ENCODE peak calls at places on chromosomes 1 and 21, in eight cellular contexts. K is CD8-positive, alpha-beta T cell; M is astrocyte; L is uterus; Z is Peyer's patch; S is RWPE2; N is psoas muscle; U is ovary. E is an unnamed sample.

GRCh38 chr1:21963477-21964217 is 13.2 kb upstream of the CELA3B start:
- DNase-seq in K (peak; percentile 72), M (peak; percentile 16), L (peak; percentile 83), Z (peak; percentile 91), S (no peak), N (peak; percentile 76), U (peak; percentile 80), E (peak; percentile 84)

GRCh38 chr1:247387096-247387495 is 28.9 kb upstream of the NLRP3 start:
- DNase-seq in K (no peak), M (no peak), L (no peak), Z (no peak), S (no peak), N (no peak), U (no peak), E (no peak)

GRCh38 chr1:27575861-27576331 is 28.0 kb downstream of the AHDC1 start:
- DNase-seq in K (no peak), M (no peak), L (peak; percentile 81), Z (peak; percentile 68), S (no peak), N (peak; percentile 86), U (peak; percentile 78), E (peak; percentile 84)

GRCh38 chr1:218123968-218124367 is 161.1 kb upstream of the RRP15 start:
- DNase-seq in K (no peak), M (no peak), L (no peak), Z (no peak), S (no peak), N (no peak), U (no peak), E (no peak)

GRCh38 chr1:157132111-157132510 is 6.1 kb downstream of the ETV3 start:
- DNase-seq in K (no peak), M (no peak), L (no peak), Z (no peak), S (no peak), N (no peak), U (no peak), E (no peak)

GRCh38 chr1:229116114-229116513 is 154.8 kb upstream of the RAB4A start:
- DNase-seq in K (no peak), M (no peak), L (peak; percentile 72), Z (no peak), S (no peak), N (no peak), U (peak; percentile 48), E (no peak)

GRCh38 chr1:94819945-94820746 is at the start of gene SLC44A3:
- DNase-seq in K (no peak), M (peak; percentile 51), L (peak; percentile 43), Z (peak; percentile 84), S (no peak), N (peak; percentile 48), U (peak; percentile 36), E (peak; percentile 72)

GRCh38 chr1:48472747-48473146 is 743 bp upstream of the SPATA6 start:
- DNase-seq in K (no peak), M (no peak), L (no peak), Z (no peak), S (no peak), N (no peak), U (no peak), E (no peak)

GRCh38 chr1:179786815-179787736 is 44.0 kb downstream of the FAM163A start:
- DNase-seq in K (no peak), M (no peak), L (no peak), Z (no peak), S (no peak), N (no peak), U (no peak), E (no peak)

GRCh38 chr1:43479414-43479813 is 25.7 kb upstream of the HYI start:
- DNase-seq in K (no peak), M (no peak), L (no peak), Z (no peak), S (no peak), N (no peak), U (no peak), E (no peak)

GRCh38 chr1:70041317-70042045 is 163.9 kb downstream of the LRRC40 start:
- DNase-seq in K (no peak), M (no peak), L (no peak), Z (no peak), S (no peak), N (no peak), U (no peak), E (no peak)

GRCh38 chr1:51627672-51628071 is 10.8 kb downstream of the OSBPL9 start:
- DNase-seq in K (no peak), M (peak; percentile 23), L (no peak), Z (no peak), S (no peak), N (no peak), U (no peak), E (no peak)

GRCh38 chr1:15948600-15949452 is 27.1 kb downstream of the ZBTB17 start:
- DNase-seq in K (no peak), M (peak; percentile 98), L (peak; percentile 85), Z (no peak), S (no peak), N (peak; percentile 82), U (peak; percentile 91), E (peak; percentile 79)

GRCh38 chr1:226816585-226816984 is 53.8 kb upstream of the PSEN2 start:
- DNase-seq in K (no peak), M (peak; percentile 95), L (no peak), Z (no peak), S (no peak), N (no peak), U (no peak), E (no peak)

GRCh38 chr1:115880981-115881672 is 40.2 kb upstream of the NHLH2 start:
- DNase-seq in K (no peak), M (no peak), L (no peak), Z (no peak), S (no peak), N (no peak), U (no peak), E (no peak)

GRCh38 chr1:229509576-229509975 is 1.4 kb upstream of the NUP133 start:
- DNase-seq in K (no peak), M (peak; percentile 61), L (no peak), Z (no peak), S (no peak), N (no peak), U (no peak), E (no peak)

GRCh38 chr1:116671835-116672234 is 4.3 kb upstream of the IGSF3 start:
- DNase-seq in K (no peak), M (peak; percentile 44), L (no peak), Z (no peak), S (no peak), N (no peak), U (no peak), E (no peak)

GRCh38 chr1:32470991-32471694 is 6.3 kb downstream of the ZBTB8B start:
- DNase-seq in K (no peak), M (no peak), L (no peak), Z (no peak), S (no peak), N (no peak), U (no peak), E (no peak)

GRCh38 chr1:209422281-209422680 is 161.2 kb upstream of the CAMK1G start:
- DNase-seq in K (no peak), M (no peak), L (no peak), Z (no peak), S (no peak), N (no peak), U (no peak), E (no peak)

GRCh38 chr1:17251699-17252376 is 2.9 kb downstream of the PADI3 start:
- DNase-seq in K (no peak), M (peak; percentile 47), L (no peak), Z (no peak), S (no peak), N (no peak), U (no peak), E (no peak)

GRCh38 chr1:184028854-184029623 is 8.5 kb downstream of the COLGALT2 start:
- DNase-seq in K (no peak), M (no peak), L (no peak), Z (no peak), S (no peak), N (peak; percentile 43), U (no peak), E (peak; percentile 53)

GRCh38 chr1:110460253-110461220 is 9.6 kb downstream of the PROK1 start:
- DNase-seq in K (peak; percentile 75), M (peak; percentile 39), L (peak; percentile 78), Z (peak; percentile 74), S (no peak), N (peak; percentile 64), U (peak; percentile 90), E (no peak)
- TF ChIP-seq CTCF in K (peak; percentile 98), M (peak; percentile 98), L (peak; percentile 91), Z (peak; percentile 99), S (peak; percentile 94), N (peak; percentile 98), U (peak; percentile 97), E (peak; percentile 96)

DNA sequence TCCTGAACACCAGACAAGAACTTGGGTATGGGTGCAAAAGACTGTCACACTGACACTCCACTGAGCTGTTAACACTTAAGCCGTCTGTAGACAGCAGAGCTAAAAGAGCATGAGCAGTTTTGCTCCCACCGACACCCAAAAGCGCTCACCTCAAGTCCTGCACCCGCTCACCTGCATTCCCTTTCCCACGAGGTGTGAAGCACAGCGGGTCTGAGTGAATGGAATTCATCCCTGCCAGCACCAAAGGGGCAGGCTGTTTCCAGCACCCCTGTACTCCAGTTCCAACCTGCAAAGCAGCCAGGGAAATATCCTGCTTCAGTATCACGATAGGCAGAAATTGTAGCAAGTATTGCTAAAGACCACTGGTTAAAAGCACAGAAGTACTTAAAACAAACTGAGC is 28.8 kb downstream of the KRTAP21-3 start:
- DNase-seq in K (no peak), M (no peak), L (no peak), Z (no peak), S (no peak), N (no peak), U (no peak), E (no peak)
- H3K9me3 ChIP-seq in K (no peaks in the 10 kb centered on the region), M (peaks cover 6% of the 10 kb centered on the region), L (no peaks in the 10 kb centered on the region), Z (no peaks in the 10 kb centered on the region), S (no peaks in the 10 kb centered on the region), N (no peaks in the 10 kb centered on the region), U (no peaks in the 10 kb centered on the region), E (peaks cover 6% of the 10 kb centered on the region)

DNA sequence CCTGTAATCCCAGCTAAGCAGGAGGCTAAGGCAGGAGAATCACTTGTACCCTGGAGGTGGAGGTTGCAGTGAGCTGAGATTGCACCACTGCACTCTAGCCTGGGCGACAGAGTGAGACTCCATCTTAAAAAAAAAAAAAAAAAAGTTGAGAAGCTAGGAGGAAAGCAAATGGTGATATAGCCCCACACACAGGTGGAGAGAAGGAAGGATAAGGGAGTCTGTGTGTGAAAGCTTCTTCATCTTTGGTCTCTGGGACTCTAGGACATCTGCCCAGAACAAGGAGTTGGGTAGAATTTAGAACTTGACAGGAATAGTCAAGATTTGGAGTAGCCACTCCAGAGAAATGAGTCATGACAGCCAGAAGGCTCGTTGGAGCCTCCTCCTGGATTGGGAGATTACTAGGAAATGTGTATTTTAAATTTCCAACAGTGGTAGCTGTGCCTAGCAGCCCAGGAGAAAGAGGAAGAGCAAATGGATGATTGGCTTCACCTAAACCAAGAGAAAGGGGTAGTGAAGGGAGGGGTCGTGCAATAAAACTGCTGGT is 19.9 kb downstream of the NPL start:
- DNase-seq in K (no peak), M (no peak), L (no peak), Z (no peak), S (no peak), N (no peak), U (no peak), E (no peak)
- TF ChIP-seq CTCF in K (no peak), M (no peak), L (no peak), Z (no peak), S (no peak), N (no peak), U (no peak), E (no peak)

DNA sequence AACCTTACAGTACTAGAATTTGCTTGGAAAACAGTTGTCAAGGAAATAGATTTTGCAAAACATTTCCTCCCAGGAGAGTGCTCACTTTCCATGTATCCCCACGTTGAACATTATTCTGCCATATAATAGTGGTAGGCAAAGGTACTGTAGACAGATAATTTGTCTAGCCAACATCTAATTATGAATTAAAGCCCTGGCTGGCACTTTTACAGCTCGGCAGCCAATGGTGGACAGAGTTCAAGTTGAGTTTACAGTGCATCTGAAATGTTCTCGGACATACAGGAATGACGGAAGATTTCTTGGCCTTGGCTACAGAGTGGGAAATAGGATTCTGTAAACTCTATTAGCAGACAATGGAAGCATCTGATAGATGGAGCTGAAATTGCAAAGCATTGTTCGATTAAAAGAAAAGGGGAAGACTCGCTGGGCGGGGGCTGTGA is 47.8 kb downstream of the MAN1C1 start:
- DNase-seq in K (no peak), M (no peak), L (no peak), Z (no peak), S (no peak), N (no peak), U (no peak), E (no peak)
- H3K9me3 ChIP-seq in K (no peaks in the 10 kb centered on the region), M (no peaks in the 10 kb centered on the region), L (no peaks in the 10 kb centered on the region), Z (no peaks in the 10 kb centered on the region), S (no peaks in the 10 kb centered on the region), N (no peaks in the 10 kb centered on the region), U (no peaks in the 10 kb centered on the region), E (no peaks in the 10 kb centered on the region)